ENCODE peak calls at places on chromosomes 11 and 22, in six cellular contexts. B is cardiac muscle cell, S is right atrium auricular region, U is cardiac fibroblast, W is AG09309, H is AG09319. E is an unnamed sample.

GRCh38 chr11:35478411-35479139 is 46.8 kb downstream of the PAMR1 start:
- DNase-seq in S (no peak), U (no peak), W (no peak), B (peak), H (no peak), E (no peak)

GRCh38 chr11:122505304-122506006 is 150.1 kb upstream of the UBASH3B start:
- DNase-seq in W (peak), H (peak), S (peak), B (peak), U (peak), E (peak)

GRCh38 chr11:12009617-12010321 is 1.3 kb upstream of the DKK3 start:
- DNase-seq in S (no peak), U (no peak), B (no peak), W (no peak), H (no peak), E (no peak)

GRCh38 chr11:13333456-13333957 is 55.9 kb downstream of the BMAL1 start:
- DNase-seq in W (no peak), U (no peak), S (no peak), H (no peak), B (no peak), E (no peak)

GRCh38 chr11:117187007-117187406 is 8.5 kb downstream of the SIDT2 start:
- DNase-seq in U (no peak), H (no peak), B (no peak), S (no peak), W (no peak), E (no peak)

GRCh38 chr11:117417856-117418255 is 90.2 kb downstream of the CEP164 start:
- DNase-seq in S (no peak), U (no peak), W (no peak), H (no peak), B (no peak), E (no peak)

GRCh38 chr11:87851234-87851633 is 324.0 kb downstream of the RAB38 start:
- DNase-seq in H (no peak), W (peak), B (no peak), U (peak), S (no peak), E (peak)

GRCh38 chr11:126450198-126450597 is 94.7 kb downstream of the ST3GAL4 start:
- DNase-seq in S (no peak), W (no peak), H (no peak), U (no peak), B (no peak), E (no peak)

GRCh38 chr11:10324474-10324873 is 19.6 kb downstream of the ADM start:
- DNase-seq in S (no peak), W (no peak), B (peak), H (peak), U (peak), E (no peak)

GRCh38 chr11:2531987-2532703 is 87.3 kb downstream of the KCNQ1 start:
- DNase-seq in W (no peak), S (no peak), H (no peak), U (no peak), B (no peak), E (no peak)

GRCh38 chr11:133978816-133979215 is 22.0 kb upstream of the IGSF9B start:
- DNase-seq in H (no peak), W (no peak), S (no peak), B (no peak), U (peak), E (no peak)

GRCh38 chr11:33015621-33016551 is at the start of gene DEPDC7:
- DNase-seq in W (no peak), U (peak), H (peak), B (peak), S (peak), E (no peak)

GRCh38 chr22:35638408-35638807 is 9.8 kb upstream of the APOL6 start:
- DNase-seq in U (peak), W (peak), H (peak), S (peak), B (peak), E (peak)

GRCh38 chr11:95790933-95791247 is 592 bp downstream of the CEP57 start:
- DNase-seq in H (no peak), W (no peak), B (peak), S (peak), U (peak), E (no peak)

GRCh38 chr22:35154937-35155387 is 89.0 kb downstream of the ISX start:
- DNase-seq in W (peak), U (peak), H (peak), S (no peak), B (peak), E (no peak)

GRCh38 chr11:107493117-107493516 is 35.5 kb upstream of the CWF19L2 start:
- DNase-seq in W (no peak), U (peak), S (no peak), H (no peak), B (peak), E (no peak)

GRCh38 chr22:42676059-42676607 is 26.9 kb upstream of the CYB5R3 start:
- DNase-seq in W (no peak), U (peak), B (peak), H (no peak), S (no peak), E (peak)

GRCh38 chr11:2827256-2827655 is 58.3 kb downstream of the CDKN1C start:
- DNase-seq in B (peak), H (no peak), S (no peak), W (no peak), U (peak), E (no peak)

GRCh38 chr11:64319421-64319761 is 1.5 kb downstream of the PRDX5 start:
- DNase-seq in W (no peak), B (no peak), U (no peak), S (no peak), H (no peak), E (no peak)

GRCh38 chr11:130115218-130115617 is 44.4 kb upstream of the ST14 start:
- DNase-seq in S (no peak), B (peak), W (no peak), H (no peak), U (peak), E (no peak)

GRCh38 chr11:133007020-133007584 is 525.2 kb downstream of the OPCML start:
- DNase-seq in H (no peak), U (no peak), W (no peak), B (no peak), S (no peak), E (no peak)

GRCh38 chr11:33368931-33369330 is 111.8 kb downstream of the HIPK3 start:
- DNase-seq in W (no peak), S (no peak), U (no peak), B (no peak), H (no peak), E (no peak)

GRCh38 chr11:96306933-96307747 is 35.9 kb downstream of the MAML2 start:
- DNase-seq in H (peak), W (peak), U (peak), S (peak), B (peak), E (peak)

GRCh38 chr11:120652705-120653335 is 141.3 kb downstream of the GRIK4 start:
- DNase-seq in B (peak), H (no peak), W (no peak), S (no peak), U (peak), E (no peak)

GRCh38 chr11:79244175-79244804 is 196.5 kb downstream of the TENM4 start:
- DNase-seq in W (peak), B (peak), U (peak), S (no peak), H (peak), E (peak)

GRCh38 chr11:119041821-119042514 is 11.3 kb upstream of the SLC37A4 start:
- DNase-seq in W (no peak), U (peak), B (no peak), S (no peak), H (no peak), E (no peak)

GRCh38 chr11:111452146-111452545 is 60.0 kb downstream of the BTG4 start:
- DNase-seq in W (no peak), U (no peak), H (no peak), S (no peak), B (no peak), E (no peak)

GRCh38 chr11:12808519-12808918 is 134.3 kb downstream of the TEAD1 start:
- DNase-seq in H (no peak), U (peak), W (no peak), B (peak), S (no peak), E (no peak)

GRCh38 chr22:33986954-33987353 is 66.7 kb upstream of the LARGE1 start:
- DNase-seq in B (no peak), U (no peak), S (no peak), W (no peak), H (no peak), E (no peak)

GRCh38 chr22:32754413-32755041 is 47.0 kb upstream of the TIMP3 start:
- DNase-seq in U (peak), H (no peak), W (no peak), S (peak), B (peak), E (no peak)

GRCh38 chr11:117888140-117888561 is 11.7 kb upstream of the FXYD6 start:
- DNase-seq in B (no peak), W (no peak), U (no peak), S (peak), H (no peak), E (no peak)

GRCh38 chr11:93059074-93059957 is 89.9 kb downstream of the MTNR1B start:
- DNase-seq in S (no peak), B (peak), U (peak), W (peak), H (peak), E (no peak)

GRCh38 chr11:127564803-127565202 is 564.2 kb upstream of the KIRREL3 start:
- DNase-seq in H (no peak), U (no peak), S (no peak), W (no peak), B (no peak), E (no peak)

GRCh38 chr11:76620471-76620870 is 50.1 kb downstream of the LRRC32 start:
- DNase-seq in S (no peak), U (peak), B (peak), W (peak), H (peak), E (peak)

GRCh38 chr11:24132471-24132870 is 364.4 kb upstream of the LUZP2 start:
- DNase-seq in U (no peak), B (no peak), S (no peak), H (no peak), W (no peak), E (no peak)

GRCh38 chr11:46332568-46333128 is 14.6 kb upstream of the DGKZ start:
- DNase-seq in S (no peak), B (no peak), W (no peak), H (no peak), U (no peak), E (no peak)

GRCh38 chr11:69040581-69041260 is 8.0 kb upstream of the TPCN2 start:
- DNase-seq in B (peak), S (no peak), U (peak), H (peak), W (peak), E (peak)

GRCh38 chr11:9081153-9081552 is 10.2 kb downstream of the SCUBE2 start:
- DNase-seq in W (no peak), S (no peak), B (no peak), H (no peak), U (no peak), E (no peak)

GRCh38 chr11:9077164-9077563 is 14.2 kb downstream of the SCUBE2 start:
- DNase-seq in S (no peak), B (no peak), W (no peak), U (no peak), H (no peak), E (no peak)

GRCh38 chr11:9076046-9076445 is 15.4 kb downstream of the SCUBE2 start:
- DNase-seq in S (no peak), B (no peak), U (no peak), H (no peak), W (no peak), E (no peak)

GRCh38 chr11:9076661-9077060 is 14.7 kb downstream of the SCUBE2 start:
- DNase-seq in H (no peak), S (no peak), B (no peak), W (no peak), U (no peak), E (no peak)

GRCh38 chr11:9078113-9079041 is 13.0 kb downstream of the SCUBE2 start:
- DNase-seq in S (no peak), B (no peak), H (no peak), W (no peak), U (no peak), E (no peak)
- TF ChIP-seq CTCF in S (no peak), B (no peak), H (no peak), W (no peak), U (no peak), E (peak)

GRCh38 chr22:50308597-50308935 is 1.1 kb upstream of the PLXNB2 start:
- DNase-seq in B (peak), H (no peak), S (peak), U (peak), W (no peak), E (peak)

GRCh38 chr22:50305393-50305657 is 2.1 kb downstream of the PLXNB2 start:
- DNase-seq in B (no peak), W (no peak), S (no peak), H (no peak), U (no peak), E (no peak)

GRCh38 chr22:50305658-50306566 is 1.5 kb downstream of the PLXNB2 start:
- DNase-seq in B (peak), U (peak), S (peak), H (peak), W (peak), E (peak)

GRCh38 chr22:50307891-50308596 is 598 bp upstream of the PLXNB2 start:
- DNase-seq in W (no peak), H (no peak), S (no peak), U (no peak), B (no peak), E (no peak)

DNA sequence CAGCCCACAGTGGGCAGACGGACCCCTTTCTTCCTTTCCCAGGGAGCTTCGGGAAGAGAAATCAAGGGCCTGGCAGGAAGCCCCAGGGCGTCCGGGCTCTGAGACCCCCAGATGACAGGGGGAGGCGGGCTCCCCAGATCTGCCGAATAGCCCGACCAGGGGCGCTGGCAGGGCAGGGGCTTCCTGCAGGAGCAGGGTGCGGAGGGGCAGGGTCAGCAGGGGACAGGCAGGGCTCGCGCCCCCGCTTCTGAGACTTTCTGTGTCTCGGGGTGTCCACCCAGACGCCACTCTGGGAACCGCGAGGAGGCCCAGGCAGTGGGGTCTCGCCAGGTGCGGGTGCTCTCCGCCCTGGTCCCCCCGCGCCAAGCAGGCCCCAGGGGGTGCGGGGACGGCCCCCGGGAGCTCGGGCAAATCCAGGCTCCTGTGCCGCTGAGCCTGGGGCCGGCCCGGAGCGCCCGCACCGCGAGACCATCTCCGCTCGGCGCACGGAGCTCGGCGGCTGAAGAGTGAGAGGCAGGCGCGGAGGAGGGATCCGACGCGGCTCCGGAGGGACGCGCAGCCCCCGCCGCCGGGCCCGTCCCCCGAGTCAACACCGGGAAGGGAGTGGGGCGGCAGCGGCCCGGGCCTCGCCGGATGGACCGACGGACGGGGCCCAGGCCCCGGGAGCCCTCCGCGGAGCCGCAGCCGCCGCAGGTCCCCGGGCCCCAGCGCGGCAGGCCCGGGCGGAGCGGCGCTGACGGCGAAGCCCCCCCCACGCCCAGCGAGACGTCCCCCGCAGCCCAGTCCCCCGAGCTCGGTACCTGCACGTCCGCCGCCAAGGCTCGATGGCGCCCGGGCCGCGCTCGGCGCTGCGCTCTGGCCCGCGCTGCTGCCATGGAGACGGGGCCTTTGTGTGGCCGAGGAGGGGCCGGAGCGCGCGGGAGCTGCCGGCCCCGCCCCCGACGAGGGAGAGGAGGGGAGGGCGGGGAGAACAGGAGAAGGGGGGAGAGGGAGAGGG is at the start of gene PLXNB2:
- DNase-seq in B (peak), H (peak), U (peak), S (no peak), W (no peak), E (no peak)
- TF ChIP-seq CTCF in B (no peak), H (no peak), U (no peak), S (no peak), W (no peak), E (no peak)

GRCh38 chr11:29336727-29337212 is 680.1 kb downstream of the KCNA4 start:
- DNase-seq in W (no peak), U (peak), H (no peak), S (no peak), B (peak), E (no peak)
- TF ChIP-seq CTCF in W (no peak), U (no peak), H (no peak), S (no peak), B (no peak), E (no peak)

GRCh38 chr11:19435306-19435989 is 194.7 kb upstream of the E2F8 start:
- DNase-seq in W (no peak), H (no peak), B (no peak), U (peak), S (no peak), E (no peak)
- TF ChIP-seq CTCF in W (no peak), H (no peak), B (no peak), U (no peak), S (no peak), E (no peak)

GRCh38 chr11:17385926-17386325 is 2.5 kb downstream of the KCNJ11 start:
- DNase-seq in H (no peak), S (no peak), B (no peak), U (no peak), W (no peak), E (no peak)

GRCh38 chr11:17383466-17383865 is 5.0 kb downstream of the KCNJ11 start:
- DNase-seq in B (no peak), U (peak), H (no peak), S (no peak), W (no peak), E (no peak)

GRCh38 chr11:17385492-17385891 is 3.0 kb downstream of the KCNJ11 start:
- DNase-seq in H (no peak), B (no peak), U (no peak), S (no peak), W (no peak), E (no peak)

GRCh38 chr11:17382046-17382728 is 6.3 kb downstream of the KCNJ11 start:
- DNase-seq in S (no peak), B (no peak), H (no peak), U (peak), W (no peak), E (no peak)

GRCh38 chr11:17384002-17384511 is 4.4 kb downstream of the KCNJ11 start:
- DNase-seq in W (peak), S (peak), B (peak), H (peak), U (peak), E (no peak)
- TF ChIP-seq CTCF in W (peak), S (peak), B (peak), H (peak), U (peak), E (peak)

DNA sequence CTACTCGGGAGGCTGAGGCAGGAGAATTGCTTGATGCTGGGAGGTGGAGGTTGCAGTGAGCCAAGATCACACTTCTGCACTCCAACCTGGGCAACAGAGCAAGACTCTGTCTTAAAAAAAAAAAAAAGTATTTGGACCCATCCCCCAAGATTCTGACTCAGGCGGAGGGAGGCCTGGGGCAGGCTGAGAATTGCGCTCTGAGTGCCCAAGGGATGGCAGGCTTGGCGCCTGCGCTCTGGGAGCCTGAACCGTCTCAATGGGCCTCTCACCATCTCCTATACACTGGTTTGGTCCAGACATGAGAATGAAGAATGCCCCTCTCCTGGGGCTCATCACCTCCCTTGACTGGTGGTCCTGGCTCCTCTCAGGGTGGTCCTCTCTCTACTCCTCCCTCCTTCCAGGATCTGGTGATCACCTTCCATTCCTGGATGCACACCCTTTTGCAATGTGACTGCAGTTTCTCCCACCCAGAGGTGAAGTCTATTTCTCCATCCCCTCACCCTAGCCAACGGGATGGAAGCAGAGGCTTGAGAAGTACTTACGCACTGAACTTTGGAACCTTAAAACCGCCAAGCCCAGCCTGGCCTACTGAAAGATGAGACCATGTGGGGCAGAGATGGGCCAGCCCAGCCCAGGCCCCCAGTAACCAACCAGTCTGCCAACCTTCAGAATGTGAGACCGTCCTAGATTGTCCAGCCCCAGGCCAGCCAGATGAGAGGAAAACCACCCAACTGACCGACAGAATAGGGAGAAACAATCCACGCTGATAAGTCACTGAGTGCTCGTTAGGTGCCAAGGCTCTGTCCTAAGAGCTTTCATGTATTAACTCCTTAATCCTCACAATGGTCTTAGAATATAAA is 4.9 kb downstream of the POLR3H start:
- DNase-seq in W (no peak), B (no peak), H (no peak), S (no peak), U (no peak), E (no peak)
- TF ChIP-seq CTCF in W (no peak), B (no peak), H (no peak), S (no peak), U (no peak), E (no peak)

GRCh38 chr22:46099740-46100139 is 50.6 kb upstream of the PPARA start:
- DNase-seq in S (no peak), B (no peak), W (no peak), H (no peak), U (no peak), E (no peak)
- TF ChIP-seq CTCF in S (no peak), B (no peak), W (no peak), H (no peak), U (no peak), E (no peak)